ENCODE peak calls at places on chromosomes 13 and 19, in seven cellular contexts. U is fibroblast of the aortic adventitia, L is hepatocyte, H is AG09309, P is uterus, V is fibroblast of mammary gland, X is AG04450. E is an unnamed sample.

GRCh38 chr13:21435710-21436151 is 23.4 kb downstream of the ZDHHC20 start:
- DNase-seq in U (peak; percentile 91), L (peak; percentile 53), H (peak; percentile 70), P (peak; percentile 51), V (peak; percentile 91), X (peak; percentile 23), E (peak; percentile 84)

GRCh38 chr19:31316201-31316951 is 32.9 kb downstream of the TSHZ3 start:
- DNase-seq in U (peak; percentile 85), L (no peak), H (peak; percentile 53), P (peak; percentile 61), V (peak; percentile 86), X (no peak), E (peak; percentile 72)

GRCh38 chr13:93244141-93244917 is 17.7 kb downstream of the GPC6 start:
- DNase-seq in U (peak; percentile 73), L (peak; percentile 21), H (no peak), P (no peak), V (peak; percentile 65), X (no peak), E (peak; percentile 51)

GRCh38 chr13:26558912-26559485 is 1.5 kb downstream of the WASF3 start:
- DNase-seq in U (peak; percentile 37), L (peak; percentile 12), H (no peak), P (no peak), V (no peak), X (no peak), E (peak; percentile 23)

GRCh38 chr13:24267801-24268200 is 41.6 kb upstream of the C1QTNF9 start:
- DNase-seq in U (no peak), L (no peak), H (no peak), P (no peak), V (no peak), X (no peak), E (no peak)

GRCh38 chr19:3672993-3673392 is 27.3 kb downstream of the PIP5K1C start:
- DNase-seq in U (no peak), L (no peak), H (no peak), P (no peak), V (no peak), X (no peak), E (no peak)

GRCh38 chr19:3669134-3669436 is 31.2 kb downstream of the PIP5K1C start:
- DNase-seq in U (no peak), L (no peak), H (no peak), P (no peak), V (no peak), X (no peak), E (no peak)

GRCh38 chr13:112959206-112959605 is 9.8 kb upstream of the MCF2L start:
- DNase-seq in U (no peak), L (no peak), H (no peak), P (peak; percentile 68), V (no peak), X (no peak), E (peak; percentile 17)

GRCh38 chr19:29569038-29569911 is 36.8 kb upstream of the POP4 start:
- DNase-seq in U (no peak), L (no peak), H (no peak), P (no peak), V (no peak), X (no peak), E (no peak)

GRCh38 chr19:48645652-48646191 is at the start of gene CA11:
- DNase-seq in U (no peak), L (peak; percentile 49), H (no peak), P (no peak), V (no peak), X (no peak), E (no peak)

GRCh38 chr19:1969176-1970002 is 28.4 kb downstream of the CSNK1G2 start:
- DNase-seq in U (no peak), L (no peak), H (no peak), P (no peak), V (no peak), X (no peak), E (no peak)

GRCh38 chr13:113423225-113424170 is 29.8 kb downstream of the ADPRHL1 start:
- DNase-seq in U (no peak), L (no peak), H (no peak), P (no peak), V (no peak), X (no peak), E (no peak)

GRCh38 chr19:30229524-30230174 is 142.5 kb upstream of the ZNF536 start:
- DNase-seq in U (no peak), L (peak; percentile 34), H (no peak), P (no peak), V (no peak), X (no peak), E (no peak)

GRCh38 chr19:55516878-55517620 is 19.9 kb downstream of the SBK2 start:
- DNase-seq in U (peak; percentile 92), L (peak; percentile 97), H (peak; percentile 72), P (peak; percentile 92), V (peak; percentile 91), X (peak; percentile 86), E (peak; percentile 95)

GRCh38 chr19:54952591-54953344 is 5.4 kb upstream of the NLRP7 start:
- DNase-seq in U (no peak), L (no peak), H (peak; percentile 21), P (no peak), V (peak; percentile 44), X (no peak), E (no peak)

GRCh38 chr19:57651654-57651996 is 17.1 kb upstream of the ZSCAN4 start:
- DNase-seq in U (no peak), L (no peak), H (no peak), P (no peak), V (no peak), X (no peak), E (no peak)
- TF ChIP-seq CTCF in U (no peak), L (peak; percentile 5), H (peak; percentile 11), P (no peak), V (no peak), X (peak; percentile 12), E (peak; percentile 16)

GRCh38 chr19:13012390-13012689 is 17.1 kb downstream of the NFIX start:
- DNase-seq in U (no peak), L (no peak), H (no peak), P (no peak), V (no peak), X (no peak), E (no peak)
- H3K4me3 ChIP-seq in U (peak overlapping the region; percentile 63), L (no peak overlapping the region), H (peak overlapping the region; percentile 58), P (peak overlapping the region; percentile 39), V (peak overlapping the region; percentile 45), X (no peak overlapping the region), E (peak overlapping the region; percentile 47)

DNA sequence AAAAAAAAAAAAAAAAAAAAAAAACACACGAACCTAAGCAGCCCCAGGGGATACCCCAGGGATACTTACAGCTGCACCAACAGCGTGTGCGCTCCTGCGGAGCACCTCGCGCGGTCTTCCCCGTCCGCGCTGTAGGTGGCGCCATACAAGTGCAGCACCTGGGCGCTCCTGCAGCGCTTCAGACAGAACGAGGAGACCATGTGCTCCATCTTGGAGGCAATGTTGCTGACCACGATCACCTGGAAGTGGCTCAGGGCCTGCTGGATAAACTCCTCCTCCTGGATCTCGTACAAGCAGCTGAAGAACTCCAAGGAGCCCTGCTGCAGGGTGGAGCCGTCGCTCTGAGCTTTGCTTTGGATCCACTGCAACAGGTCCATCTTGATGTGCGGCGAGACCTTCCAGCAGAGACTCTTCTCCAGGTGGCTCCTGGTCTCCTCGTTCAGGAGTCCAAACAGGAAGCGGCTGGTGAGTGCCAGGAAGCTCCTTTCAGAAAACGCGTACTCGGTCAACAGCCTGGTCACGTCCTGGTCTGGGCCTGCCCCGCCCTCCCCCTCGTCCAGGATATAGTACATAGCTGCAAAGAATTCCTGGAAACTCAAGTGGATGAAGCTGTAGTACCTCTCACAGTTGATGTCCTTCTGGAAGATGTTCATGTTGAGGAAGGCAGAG is 14.5 kb downstream of the NLRP12 start:
- DNase-seq in U (no peak), L (no peak), H (no peak), P (no peak), V (no peak), X (no peak), E (peak; percentile 5)
- TF ChIP-seq CTCF in U (peak; percentile 25), L (no peak), H (peak; percentile 22), P (no peak), V (peak; percentile 26), X (peak; percentile 25), E (peak; percentile 26)

GRCh38 chr19:41422955-41423354 is 4.2 kb downstream of the B3GNT8 start:
- DNase-seq in U (no peak), L (no peak), H (no peak), P (no peak), V (no peak), X (no peak), E (no peak)

GRCh38 chr19:41426116-41426841 is 895 bp downstream of the B3GNT8 start:
- DNase-seq in U (no peak), L (no peak), H (no peak), P (no peak), V (no peak), X (no peak), E (no peak)

GRCh38 chr19:41425174-41426115 is 1.7 kb downstream of the B3GNT8 start:
- DNase-seq in U (no peak), L (no peak), H (no peak), P (no peak), V (no peak), X (no peak), E (no peak)

GRCh38 chr19:41422456-41422855 is 4.7 kb downstream of the B3GNT8 start:
- DNase-seq in U (no peak), L (no peak), H (no peak), P (no peak), V (no peak), X (no peak), E (no peak)

GRCh38 chr19:41424335-41425173 is 2.6 kb downstream of the B3GNT8 start:
- DNase-seq in U (no peak), L (no peak), H (no peak), P (no peak), V (no peak), X (no peak), E (no peak)
- H3K4me3 ChIP-seq in U (no peak overlapping the region), L (no peak overlapping the region), H (no peak overlapping the region), P (no peak overlapping the region), V (no peak overlapping the region), X (no peak overlapping the region), E (no peak overlapping the region)

DNA sequence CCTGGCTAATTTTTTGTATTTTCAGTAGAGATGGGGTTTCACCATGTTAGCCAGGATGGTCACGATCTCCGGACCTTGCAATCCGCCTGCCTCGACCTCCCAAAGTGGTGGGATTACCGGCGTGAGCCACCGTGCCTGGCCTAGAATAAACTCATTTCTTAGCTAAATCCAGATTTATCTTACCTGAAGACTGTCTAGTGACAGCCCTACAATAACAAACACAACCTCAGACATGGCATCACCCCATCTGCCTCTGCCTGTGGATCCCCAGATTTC is 5.0 kb downstream of the ZNF44 start:
- DNase-seq in U (no peak), L (no peak), H (no peak), P (no peak), V (no peak), X (no peak), E (no peak)
- TF ChIP-seq CTCF in U (no peak), L (no peak), H (no peak), P (no peak), V (no peak), X (no peak), E (no peak)